ENCODE peak calls at places on chromosomes 4 and X, in seven cellular contexts. E is mammary epithelial cell; X is ovary; U is lower lobe of right lung; D is heart right ventricle; L is CD8-positive, alpha-beta memory T cell; G is HL-60. V is an unnamed sample.

GRCh38 chr4:73520821-73521220 is 39.3 kb downstream of the AFM start:
- DNase-seq in X (no peak), U (no peak), D (no peak), L (no peak), E (no peak), G (no peak), V (no peak)

GRCh38 chr4:25235401-25235800 is 1.6 kb downstream of the PI4K2B start:
- DNase-seq in G (no peak), U (no peak), D (no peak), X (no peak), L (no peak), E (peak), V (no peak)

GRCh38 chrX:48835524-48836329 is at the start of gene PCSK1N:
- DNase-seq in E (peak), D (no peak), X (no peak), L (peak), U (no peak), G (no peak), V (no peak)

GRCh38 chr4:79408063-79408462 is at the start of gene GK2:
- DNase-seq in U (no peak), G (no peak), D (no peak), E (no peak), X (no peak), L (no peak), V (peak)

GRCh38 chr4:117983541-117984451 is 50.5 kb upstream of the NDST3 start:
- DNase-seq in X (no peak), U (no peak), D (no peak), E (peak), G (peak), L (no peak), V (no peak)

GRCh38 chrX:124018031-124018430 is 56.5 kb downstream of the STAG2 start:
- DNase-seq in L (no peak), D (no peak), E (no peak), G (no peak), U (no peak), X (no peak), V (no peak)

GRCh38 chr4:145815027-145815612 is 123.5 kb downstream of the ZNF827 start:
- DNase-seq in X (no peak), L (no peak), D (no peak), E (no peak), G (no peak), U (no peak), V (no peak)

GRCh38 chr4:158578476-158578875 is 56.8 kb downstream of the RXFP1 start:
- DNase-seq in E (peak), G (no peak), U (no peak), X (no peak), L (no peak), D (no peak), V (no peak)

GRCh38 chr4:67035501-67035900 is 509.8 kb downstream of the CENPC start:
- DNase-seq in L (no peak), E (peak), X (no peak), U (no peak), D (no peak), G (no peak), V (no peak)

GRCh38 chr4:54586343-54586953 is 71.3 kb upstream of the KIT start:
- DNase-seq in E (peak), X (no peak), L (no peak), U (no peak), G (no peak), D (no peak), V (no peak)

GRCh38 chrX:19183777-19184485 is 61.7 kb upstream of the ADGRG2 start:
- DNase-seq in G (no peak), E (no peak), L (no peak), D (peak), U (no peak), X (peak), V (peak)

GRCh38 chrX:108186811-108187210 is 95.2 kb downstream of the ATG4A start:
- DNase-seq in U (no peak), D (no peak), E (peak), L (no peak), G (no peak), X (no peak), V (no peak)
- H3K27ac ChIP-seq in U (no peak), D (no peak), E (no peak), L (no peak), G (no peak), X (no peak), V (no peak)

GRCh38 chr4:137125011-137125410 is 407.3 kb downstream of the PCDH18 start:
- DNase-seq in L (no peak), G (no peak), E (peak), D (peak), U (no peak), X (no peak), V (no peak)
- H3K4me3 ChIP-seq in L (no peak), G (no peak), E (peak), D (peak), U (peak), X (peak), V (peak)

GRCh38 chr4:128636906-128637305 is 172.6 kb upstream of the JADE1 start:
- DNase-seq in G (no peak), E (no peak), X (no peak), U (no peak), L (no peak), D (no peak), V (no peak)
- H3K27ac ChIP-seq in G (no peak), E (no peak), X (no peak), U (no peak), L (no peak), D (no peak), V (no peak)

GRCh38 chrX:56233682-56234081 is 1.5 kb downstream of the KLF8 start:
- DNase-seq in G (no peak), L (no peak), X (peak), E (peak), U (peak), D (peak), V (peak)

GRCh38 chrX:56233100-56233499 is 944 bp downstream of the KLF8 start:
- DNase-seq in E (no peak), G (no peak), U (no peak), X (peak), D (no peak), L (no peak), V (no peak)

GRCh38 chrX:56231706-56232105 is 450 bp upstream of the KLF8 start:
- DNase-seq in G (no peak), X (no peak), D (peak), U (no peak), E (no peak), L (no peak), V (no peak)

GRCh38 chrX:56228914-56229313 is 3.2 kb upstream of the KLF8 start:
- DNase-seq in D (peak), L (no peak), G (no peak), X (no peak), E (no peak), U (no peak), V (peak)

DNA sequence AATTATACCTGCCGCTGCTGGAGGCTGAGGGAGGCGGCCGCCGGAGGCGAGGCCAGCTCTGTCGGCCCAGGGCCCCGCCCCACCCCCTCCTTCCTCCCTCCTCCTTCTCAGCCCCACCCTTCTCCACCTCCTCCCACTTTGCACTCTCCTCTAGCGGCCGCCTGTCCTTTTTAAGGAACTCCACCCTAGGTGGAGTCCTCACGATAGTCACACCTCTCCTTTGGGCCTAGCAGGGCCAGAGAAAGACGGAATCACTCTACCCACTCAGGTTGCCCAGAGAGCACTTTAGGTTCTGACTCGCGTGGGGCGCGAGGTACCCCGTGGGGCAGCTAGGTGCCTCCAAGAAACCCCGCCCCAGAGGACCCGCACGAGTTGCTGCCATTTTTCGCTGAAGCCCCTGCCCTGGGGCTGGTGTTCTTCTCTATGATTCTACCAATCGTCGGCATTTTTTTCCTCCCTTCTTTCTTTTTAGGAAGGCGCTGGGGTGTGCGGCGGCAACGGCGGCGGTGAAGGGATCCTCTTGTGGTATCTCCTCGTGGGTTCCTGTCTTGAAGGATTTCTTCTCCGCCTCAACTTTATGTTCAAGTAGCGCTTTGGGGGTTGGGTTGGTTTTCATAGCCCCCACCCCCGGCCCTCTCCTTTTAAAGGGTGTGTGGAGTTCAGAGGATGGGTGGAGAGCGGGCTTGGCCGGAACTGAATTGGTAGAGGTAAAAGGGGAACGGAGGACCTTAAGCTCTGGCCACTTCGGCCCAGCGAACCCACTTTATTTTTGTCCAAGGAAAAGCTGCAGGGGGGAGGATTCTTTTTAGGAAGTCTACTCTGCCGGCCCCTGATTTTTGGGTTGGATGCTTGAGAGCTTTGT is at the start of gene KLF8:
- DNase-seq in D (peak), G (peak), E (peak), U (peak), L (no peak), X (peak), V (peak)
- H3K4me3 ChIP-seq in D (peak), G (no peak), E (peak), U (peak), L (peak), X (peak), V (peak)

DNA sequence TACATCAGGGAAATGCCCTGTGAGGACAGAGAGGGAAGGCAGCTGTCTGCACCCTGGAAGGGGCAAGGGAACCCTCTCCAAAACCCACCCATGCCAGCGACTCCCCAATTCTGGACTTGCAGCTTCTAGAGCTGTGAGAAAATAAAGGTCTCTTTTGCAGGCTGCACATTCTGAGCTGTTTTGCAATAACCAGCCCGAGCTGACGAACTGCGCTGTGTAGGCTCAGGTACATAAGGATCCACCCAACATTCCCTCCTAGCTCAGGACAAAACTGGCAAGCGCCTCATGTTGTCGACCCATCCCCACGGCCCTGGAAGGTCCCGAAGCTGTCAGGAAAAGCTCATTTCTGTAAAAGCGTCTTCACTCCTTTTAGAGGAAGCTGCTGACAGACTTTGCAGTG is 271.8 kb downstream of the CRLF2 start:
- DNase-seq in D (no peak), X (no peak), L (no peak), E (no peak), G (no peak), U (no peak), V (no peak)
- H3K27ac ChIP-seq in D (no peak), X (no peak), L (no peak), E (no peak), G (no peak), U (no peak), V (no peak)

DNA sequence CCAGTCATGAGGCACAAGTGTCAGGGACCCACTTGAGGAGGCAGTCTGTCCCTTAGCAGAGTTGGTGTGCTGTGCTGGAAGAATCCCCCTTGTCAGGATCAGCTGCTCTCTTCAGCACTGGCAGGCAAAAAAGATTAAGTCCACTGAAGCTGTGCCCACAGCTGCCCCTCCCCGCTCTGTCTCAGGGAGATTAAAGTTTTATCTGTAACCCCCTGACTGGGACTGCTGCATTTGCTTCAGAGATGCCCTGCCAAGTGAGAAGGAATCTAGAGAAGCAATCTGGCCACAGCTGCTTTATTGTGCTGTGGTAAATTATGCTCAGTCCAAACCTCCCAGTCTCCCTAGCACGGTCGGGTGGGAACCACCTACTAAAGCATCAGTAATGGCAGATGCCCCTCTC is 37.4 kb upstream of the HEPH start:
- DNase-seq in E (no peak), X (no peak), L (no peak), G (no peak), D (no peak), U (no peak), V (no peak)
- H3K4me3 ChIP-seq in E (no peak), X (no peak), L (no peak), G (no peak), D (no peak), U (no peak), V (no peak)

V was measured in right cardiac atrium.